ENCODE peak calls at places on chromosomes 16 and 17, in four cellular contexts. One of them, this sample, is unnamed.

GRCh38 chr17:77140878-77141767 is at the start of gene SEC14L1:
- DNase-seq in RWPE2: no peak
- DNase-seq in fibroblast of lung: no peak
- DNase-seq in thoracic aorta: no peak
- DNase-seq in this sample: no peak

GRCh38 chr16:86581458-86581857 is 3.1 kb downstream of the FOXL1 start:
- DNase-seq in RWPE2: no peak
- DNase-seq in fibroblast of lung: no peak
- DNase-seq in thoracic aorta: no peak
- DNase-seq in this sample: no peak

GRCh38 chr17:40068917-40069750 is 6.4 kb downstream of the THRA start:
- DNase-seq in RWPE2: peak; percentile 70
- DNase-seq in fibroblast of lung: peak; percentile 93
- DNase-seq in thoracic aorta: peak; percentile 86
- DNase-seq in this sample: peak; percentile 61

GRCh38 chr16:535446-536405 is 8.2 kb downstream of the CAPN15 start:
- DNase-seq in RWPE2: no peak
- DNase-seq in fibroblast of lung: peak; percentile 73
- DNase-seq in thoracic aorta: no peak
- DNase-seq in this sample: no peak

GRCh38 chr17:38705803-38706624 is 941 bp downstream of the MLLT6 start:
- DNase-seq in RWPE2: no peak
- DNase-seq in fibroblast of lung: no peak
- DNase-seq in thoracic aorta: no peak
- DNase-seq in this sample: no peak

GRCh38 chr17:39223907-39224777 is 1.6 kb downstream of the STAC2 start:
- DNase-seq in RWPE2: no peak
- DNase-seq in fibroblast of lung: no peak
- DNase-seq in thoracic aorta: no peak
- DNase-seq in this sample: no peak

GRCh38 chr16:4979736-4980660 is 21.9 kb downstream of the SEC14L5 start:
- DNase-seq in RWPE2: no peak
- DNase-seq in fibroblast of lung: no peak
- DNase-seq in thoracic aorta: no peak
- DNase-seq in this sample: no peak

GRCh38 chr17:81867952-81868673 is 3.0 kb downstream of the ARHGDIA start:
- DNase-seq in RWPE2: peak; percentile 73
- DNase-seq in fibroblast of lung: peak; percentile 19
- DNase-seq in thoracic aorta: no peak
- DNase-seq in this sample: no peak

GRCh38 chr17:81329279-81329926 is 34.3 kb upstream of the SLC38A10 start:
- DNase-seq in RWPE2: peak; percentile 100
- DNase-seq in fibroblast of lung: peak; percentile 87
- DNase-seq in thoracic aorta: no peak
- DNase-seq in this sample: peak; percentile 82

GRCh38 chr17:38674013-38674748 is 576 bp downstream of the EPOP start:
- DNase-seq in RWPE2: no peak
- DNase-seq in fibroblast of lung: no peak
- DNase-seq in thoracic aorta: no peak
- DNase-seq in this sample: no peak

GRCh38 chr17:49638818-49639217 is 39.1 kb downstream of the SPOP start:
- DNase-seq in RWPE2: no peak
- DNase-seq in fibroblast of lung: no peak
- DNase-seq in thoracic aorta: no peak
- DNase-seq in this sample: no peak

GRCh38 chr17:7857724-7858486 is at the start of gene CYB5D1:
- DNase-seq in RWPE2: peak; percentile 89
- DNase-seq in fibroblast of lung: peak; percentile 97
- DNase-seq in thoracic aorta: peak; percentile 88
- DNase-seq in this sample: no peak

GRCh38 chr17:7856081-7856791 is 1.1 kb downstream of the NAA38 start:
- DNase-seq in RWPE2: no peak
- DNase-seq in fibroblast of lung: peak; percentile 40
- DNase-seq in thoracic aorta: no peak
- DNase-seq in this sample: no peak

GRCh38 chr17:7858487-7858832 is 657 bp downstream of the CYB5D1 start:
- DNase-seq in RWPE2: no peak
- DNase-seq in fibroblast of lung: peak; percentile 49
- DNase-seq in thoracic aorta: no peak
- DNase-seq in this sample: no peak

GRCh38 chr17:7856840-7857723 is at the start of gene NAA38:
- DNase-seq in RWPE2: peak; percentile 97
- DNase-seq in fibroblast of lung: peak; percentile 100
- DNase-seq in thoracic aorta: peak; percentile 95
- DNase-seq in this sample: peak; percentile 97

GRCh38 chr17:7859028-7859427 is 1.2 kb downstream of the CYB5D1 start:
- DNase-seq in RWPE2: no peak
- DNase-seq in fibroblast of lung: no peak
- DNase-seq in thoracic aorta: no peak
- DNase-seq in this sample: no peak
- H3K4me3 ChIP-seq in RWPE2: peak overlapping the region; percentile 59
- H3K4me3 ChIP-seq in fibroblast of lung: peak overlapping the region; percentile 91
- H3K4me3 ChIP-seq in thoracic aorta: no peak overlapping the region
- H3K4me3 ChIP-seq in this sample: peak overlapping the region; percentile 58

GRCh38 chr16:67446968-67447507 is 16.1 kb downstream of the HSD11B2 start:
- DNase-seq in RWPE2: no peak
- DNase-seq in fibroblast of lung: no peak
- DNase-seq in thoracic aorta: no peak
- DNase-seq in this sample: no peak

GRCh38 chr16:67448580-67448979 is 17.7 kb downstream of the HSD11B2 start:
- DNase-seq in RWPE2: no peak
- DNase-seq in fibroblast of lung: no peak
- DNase-seq in thoracic aorta: no peak
- DNase-seq in this sample: no peak

GRCh38 chr16:67449328-67449727 is 18.4 kb downstream of the HSD11B2 start:
- DNase-seq in RWPE2: no peak
- DNase-seq in fibroblast of lung: no peak
- DNase-seq in thoracic aorta: no peak
- DNase-seq in this sample: no peak

GRCh38 chr16:67445913-67446907 is 15.3 kb downstream of the HSD11B2 start:
- DNase-seq in RWPE2: no peak
- DNase-seq in fibroblast of lung: peak; percentile 48
- DNase-seq in thoracic aorta: no peak
- DNase-seq in this sample: no peak

DNA sequence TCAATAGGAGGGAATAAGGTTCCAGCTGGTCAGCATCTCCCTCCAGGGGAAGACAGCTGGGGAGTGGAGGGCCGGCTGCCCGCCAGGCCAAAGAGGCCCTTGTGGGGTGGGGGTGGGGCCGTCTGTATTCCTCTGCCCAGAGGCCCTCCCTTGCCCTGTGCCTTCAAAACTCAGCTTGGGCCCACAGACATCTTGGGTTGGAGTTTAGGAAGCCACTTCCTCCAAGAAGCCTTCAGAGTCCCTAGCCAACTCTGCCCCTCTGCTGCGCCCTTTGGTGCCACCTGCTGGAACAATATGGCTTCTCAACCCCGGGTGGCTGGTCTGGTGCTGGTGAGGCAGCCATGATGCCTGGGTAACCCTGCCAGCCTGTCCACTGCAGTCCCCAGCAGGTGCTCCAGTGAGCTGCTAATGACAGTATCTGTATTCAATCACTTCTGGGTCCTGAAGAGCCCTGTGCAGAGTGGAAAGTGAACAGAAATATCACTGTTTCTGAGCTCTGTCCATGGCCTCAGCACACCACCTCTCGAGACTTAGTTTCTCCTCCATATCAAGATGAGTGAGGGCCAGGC is 16.7 kb downstream of the HSD11B2 start:
- DNase-seq in RWPE2: no peak
- DNase-seq in fibroblast of lung: peak; percentile 88
- DNase-seq in thoracic aorta: no peak
- DNase-seq in this sample: no peak
- TF ChIP-seq CTCF in RWPE2: peak; percentile 34
- TF ChIP-seq CTCF in fibroblast of lung: peak; percentile 56
- TF ChIP-seq CTCF in thoracic aorta: no peak
- TF ChIP-seq CTCF in this sample: peak; percentile 56

DNA sequence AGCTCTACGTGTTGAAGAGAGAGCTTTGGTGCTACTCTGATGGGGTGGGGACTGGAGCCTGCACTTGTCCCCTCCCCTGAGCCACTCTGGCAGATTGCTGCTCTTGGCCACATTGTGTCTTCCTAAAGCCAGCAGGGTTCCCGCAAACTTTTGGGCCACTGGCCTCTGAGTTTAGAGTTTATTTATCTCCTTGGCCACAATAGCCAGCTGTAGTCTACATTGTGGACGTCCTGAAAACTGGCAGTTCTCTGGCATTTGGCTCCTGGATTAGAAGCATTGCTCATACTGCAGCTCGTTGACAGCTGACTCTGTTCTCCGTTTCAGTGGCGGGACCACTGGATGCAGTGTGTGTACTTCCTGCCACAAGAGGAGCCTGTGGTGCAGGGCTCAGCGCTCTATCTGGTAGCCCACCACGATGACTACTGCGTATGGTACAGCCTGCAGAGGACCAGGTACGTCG is 34.6 kb downstream of the PRMT7 start:
- DNase-seq in RWPE2: no peak
- DNase-seq in fibroblast of lung: no peak
- DNase-seq in thoracic aorta: no peak
- DNase-seq in this sample: no peak
- H3K36me3 ChIP-seq in RWPE2: peaks cover 71% of the 10 kb centered on the region
- H3K36me3 ChIP-seq in fibroblast of lung: peaks cover 18% of the 10 kb centered on the region
- H3K36me3 ChIP-seq in thoracic aorta: peaks cover 18% of the 10 kb centered on the region
- H3K36me3 ChIP-seq in this sample: peaks cover 29% of the 10 kb centered on the region

GRCh38 chr17:67032985-67033384 is 11.4 kb upstream of the CACNG1 start:
- DNase-seq in RWPE2: no peak
- DNase-seq in fibroblast of lung: no peak
- DNase-seq in thoracic aorta: no peak
- DNase-seq in this sample: no peak

GRCh38 chr17:67030641-67031040 is 13.7 kb upstream of the CACNG1 start:
- DNase-seq in RWPE2: no peak
- DNase-seq in fibroblast of lung: no peak
- DNase-seq in thoracic aorta: no peak
- DNase-seq in this sample: no peak

GRCh38 chr17:67035131-67036083 is 8.9 kb upstream of the CACNG1 start:
- DNase-seq in RWPE2: no peak
- DNase-seq in fibroblast of lung: no peak
- DNase-seq in thoracic aorta: no peak
- DNase-seq in this sample: no peak

GRCh38 chr17:67032382-67032781 is 12.0 kb upstream of the CACNG1 start:
- DNase-seq in RWPE2: no peak
- DNase-seq in fibroblast of lung: no peak
- DNase-seq in thoracic aorta: no peak
- DNase-seq in this sample: no peak

DNA sequence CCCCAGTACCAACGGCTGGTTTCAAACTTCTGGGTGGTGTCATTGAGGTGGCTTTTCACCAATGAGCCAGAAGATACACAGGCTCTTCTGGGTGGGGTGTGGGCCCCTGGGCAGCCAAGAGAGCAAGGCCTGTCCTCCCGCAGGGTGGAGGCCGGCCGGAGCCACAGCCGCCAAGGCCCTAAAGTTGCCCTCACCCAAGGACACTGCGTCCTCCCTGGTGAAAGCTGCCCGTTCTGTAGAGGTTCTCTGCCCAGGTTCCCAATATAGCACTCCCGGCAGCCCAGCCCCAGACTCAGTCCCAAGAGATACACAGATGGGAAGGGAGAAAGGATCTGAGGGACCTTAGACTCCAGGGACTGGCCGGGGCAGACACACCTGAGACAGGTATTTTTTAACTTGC is 10.7 kb upstream of the CACNG1 start:
- DNase-seq in RWPE2: no peak
- DNase-seq in fibroblast of lung: no peak
- DNase-seq in thoracic aorta: no peak
- DNase-seq in this sample: no peak
- H3K4me3 ChIP-seq in RWPE2: no peak overlapping the region
- H3K4me3 ChIP-seq in fibroblast of lung: no peak overlapping the region
- H3K4me3 ChIP-seq in thoracic aorta: no peak overlapping the region
- H3K4me3 ChIP-seq in this sample: no peak overlapping the region

DNA sequence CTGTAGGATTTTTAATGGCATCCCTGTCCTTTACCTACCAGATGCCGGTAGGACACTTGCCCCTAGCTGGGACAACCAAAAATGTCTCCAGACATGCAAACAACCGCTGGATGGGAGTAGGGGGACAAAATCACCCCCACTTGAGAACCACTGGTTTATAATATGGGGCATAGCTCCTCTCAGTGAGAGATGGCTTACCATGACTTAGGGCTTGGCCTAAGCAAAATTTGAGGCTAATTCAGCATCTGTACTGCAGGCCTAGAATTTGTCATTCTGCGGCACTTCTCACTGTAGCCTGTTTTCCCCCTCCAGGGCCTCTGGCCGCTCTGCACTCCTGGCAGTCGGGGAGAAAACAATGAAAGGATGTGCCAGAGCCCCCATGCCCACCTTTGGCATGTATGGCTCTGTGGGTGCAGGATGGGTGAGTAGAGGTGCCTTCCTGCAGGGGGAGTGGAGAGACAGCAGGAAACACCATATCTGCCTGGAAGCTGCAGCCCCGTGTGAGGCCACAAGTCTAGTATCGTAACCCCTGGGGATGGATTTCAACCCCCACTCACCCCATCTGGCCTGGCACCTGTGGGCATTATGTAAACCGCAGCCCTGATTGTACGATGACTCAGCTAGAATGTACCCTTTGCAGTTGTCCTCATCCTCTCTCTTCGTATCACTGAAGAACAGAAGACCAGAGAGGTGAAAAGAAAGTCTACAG is 268.1 kb downstream of the SOX9 start:
- DNase-seq in RWPE2: peak; percentile 85
- DNase-seq in fibroblast of lung: peak; percentile 33
- DNase-seq in thoracic aorta: no peak
- DNase-seq in this sample: no peak
- TF ChIP-seq CTCF in RWPE2: peak; percentile 70
- TF ChIP-seq CTCF in fibroblast of lung: no peak
- TF ChIP-seq CTCF in thoracic aorta: no peak
- TF ChIP-seq CTCF in this sample: peak; percentile 31

GRCh38 chr17:29495011-29495410 is 71.8 kb downstream of the ABHD15 start:
- DNase-seq in RWPE2: no peak
- DNase-seq in fibroblast of lung: peak; percentile 47
- DNase-seq in thoracic aorta: no peak
- DNase-seq in this sample: no peak
- H3K36me3 ChIP-seq in RWPE2: peaks cover 87% of the 10 kb centered on the region
- H3K36me3 ChIP-seq in fibroblast of lung: no peaks in the 10 kb centered on the region
- H3K36me3 ChIP-seq in thoracic aorta: peaks cover 19% of the 10 kb centered on the region
- H3K36me3 ChIP-seq in this sample: peaks cover 7% of the 10 kb centered on the region

This sample was measured in BJ.